ENCODE peak calls at places on chromosomes 1 and 21, in five cellular contexts. One of them, this sample, is unnamed.

GRCh38 chr1:91830242-91831131 is 55.5 kb downstream of the TGFBR3 start:
- DNase-seq in WTC11: no peak
- DNase-seq in GM10248: no peak
- DNase-seq in endothelial cell: no peak
- DNase-seq in AG10803: peak; percentile 95
- DNase-seq in this sample: no peak

GRCh38 chr1:197391303-197392226 is 123.5 kb downstream of the CRB1 start:
- DNase-seq in WTC11: no peak
- DNase-seq in GM10248: no peak
- DNase-seq in endothelial cell: no peak
- DNase-seq in AG10803: no peak
- DNase-seq in this sample: no peak

GRCh38 chr1:101166583-101167120 is 70.2 kb upstream of the S1PR1 start:
- DNase-seq in WTC11: no peak
- DNase-seq in GM10248: no peak
- DNase-seq in endothelial cell: no peak
- DNase-seq in AG10803: no peak
- DNase-seq in this sample: no peak

GRCh38 chr21:38797470-38797869 is 8.3 kb upstream of the ETS2 start:
- DNase-seq in WTC11: no peak
- DNase-seq in GM10248: no peak
- DNase-seq in endothelial cell: no peak
- DNase-seq in AG10803: no peak
- DNase-seq in this sample: no peak

GRCh38 chr1:83725735-83726360 is 273.1 kb downstream of the TTLL7 start:
- DNase-seq in WTC11: no peak
- DNase-seq in GM10248: no peak
- DNase-seq in endothelial cell: no peak
- DNase-seq in AG10803: no peak
- DNase-seq in this sample: no peak

GRCh38 chr1:29029652-29030051 is 94.1 kb downstream of the TMEM200B start:
- DNase-seq in WTC11: no peak
- DNase-seq in GM10248: no peak
- DNase-seq in endothelial cell: no peak
- DNase-seq in AG10803: no peak
- DNase-seq in this sample: no peak

GRCh38 chr1:230867903-230868735 is at the start of gene C1orf198:
- DNase-seq in WTC11: peak; percentile 79
- DNase-seq in GM10248: peak; percentile 91
- DNase-seq in endothelial cell: peak; percentile 89
- DNase-seq in AG10803: no peak
- DNase-seq in this sample: peak; percentile 62

GRCh38 chr1:206729507-206729906 is 41.1 kb upstream of the IL19 start:
- DNase-seq in WTC11: no peak
- DNase-seq in GM10248: no peak
- DNase-seq in endothelial cell: no peak
- DNase-seq in AG10803: no peak
- DNase-seq in this sample: no peak

GRCh38 chr1:117572546-117572945 is 33.3 kb upstream of the TENT5C start:
- DNase-seq in WTC11: no peak
- DNase-seq in GM10248: no peak
- DNase-seq in endothelial cell: no peak
- DNase-seq in AG10803: no peak
- DNase-seq in this sample: peak; percentile 36

GRCh38 chr21:29287383-29287782 is 11.3 kb upstream of the BACH1 start:
- DNase-seq in WTC11: no peak
- DNase-seq in GM10248: no peak
- DNase-seq in endothelial cell: no peak
- DNase-seq in AG10803: peak; percentile 53
- DNase-seq in this sample: no peak

GRCh38 chr1:198977909-198978308 is 339.1 kb downstream of the PTPRC start:
- DNase-seq in WTC11: no peak
- DNase-seq in GM10248: no peak
- DNase-seq in endothelial cell: no peak
- DNase-seq in AG10803: no peak
- DNase-seq in this sample: no peak

GRCh38 chr1:211017066-211017691 is 116.8 kb downstream of the KCNH1 start:
- DNase-seq in WTC11: no peak
- DNase-seq in GM10248: no peak
- DNase-seq in endothelial cell: no peak
- DNase-seq in AG10803: no peak
- DNase-seq in this sample: no peak

GRCh38 chr1:31006760-31007159 is 58.8 kb downstream of the PUM1 start:
- DNase-seq in WTC11: no peak
- DNase-seq in GM10248: no peak
- DNase-seq in endothelial cell: no peak
- DNase-seq in AG10803: no peak
- DNase-seq in this sample: no peak

GRCh38 chr21:44286086-44286715 is 525 bp downstream of the AIRE start:
- DNase-seq in WTC11: no peak
- DNase-seq in GM10248: no peak
- DNase-seq in endothelial cell: no peak
- DNase-seq in AG10803: no peak
- DNase-seq in this sample: no peak

GRCh38 chr1:109250454-109251276 is 1.3 kb downstream of the CELSR2 start:
- DNase-seq in WTC11: no peak
- DNase-seq in GM10248: no peak
- DNase-seq in endothelial cell: no peak
- DNase-seq in AG10803: no peak
- DNase-seq in this sample: no peak

GRCh38 chr1:154759196-154759595 is 110.9 kb downstream of the KCNN3 start:
- DNase-seq in WTC11: no peak
- DNase-seq in GM10248: no peak
- DNase-seq in endothelial cell: no peak
- DNase-seq in AG10803: no peak
- DNase-seq in this sample: peak; percentile 90

GRCh38 chr1:172402878-172403573 is 17.5 kb upstream of the C1orf105 start:
- DNase-seq in WTC11: no peak
- DNase-seq in GM10248: no peak
- DNase-seq in endothelial cell: no peak
- DNase-seq in AG10803: no peak
- DNase-seq in this sample: no peak

GRCh38 chr1:60427194-60427593 is 353.6 kb upstream of the C1orf87 start:
- DNase-seq in WTC11: no peak
- DNase-seq in GM10248: no peak
- DNase-seq in endothelial cell: no peak
- DNase-seq in AG10803: no peak
- DNase-seq in this sample: no peak

GRCh38 chr1:35532497-35533226 is 24.5 kb downstream of the KIAA0319L start:
- DNase-seq in WTC11: no peak
- DNase-seq in GM10248: no peak
- DNase-seq in endothelial cell: no peak
- DNase-seq in AG10803: peak; percentile 50
- DNase-seq in this sample: no peak

GRCh38 chr1:924619-925323 is 1.0 kb downstream of the SAMD11 start:
- DNase-seq in WTC11: peak; percentile 63
- DNase-seq in GM10248: no peak
- DNase-seq in endothelial cell: peak; percentile 41
- DNase-seq in AG10803: peak; percentile 56
- DNase-seq in this sample: no peak

GRCh38 chr1:59404725-59405124 is 107.8 kb downstream of the FGGY start:
- DNase-seq in WTC11: no peak
- DNase-seq in GM10248: no peak
- DNase-seq in endothelial cell: no peak
- DNase-seq in AG10803: peak; percentile 48
- DNase-seq in this sample: no peak

GRCh38 chr1:184616504-184616903 is 138.2 kb downstream of the EDEM3 start:
- DNase-seq in WTC11: no peak
- DNase-seq in GM10248: no peak
- DNase-seq in endothelial cell: no peak
- DNase-seq in AG10803: no peak
- DNase-seq in this sample: no peak

GRCh38 chr1:224769987-224770693 is 154.0 kb downstream of the CNIH3 start:
- DNase-seq in WTC11: no peak
- DNase-seq in GM10248: no peak
- DNase-seq in endothelial cell: no peak
- DNase-seq in AG10803: peak; percentile 64
- DNase-seq in this sample: no peak

GRCh38 chr1:26584022-26584485 is 54.5 kb downstream of the RPS6KA1 start:
- DNase-seq in WTC11: peak; percentile 66
- DNase-seq in GM10248: no peak
- DNase-seq in endothelial cell: no peak
- DNase-seq in AG10803: no peak
- DNase-seq in this sample: peak; percentile 73

GRCh38 chr1:58432813-58433668 is 113.5 kb downstream of the OMA1 start:
- DNase-seq in WTC11: peak; percentile 78
- DNase-seq in GM10248: peak; percentile 17
- DNase-seq in endothelial cell: peak; percentile 51
- DNase-seq in AG10803: peak; percentile 88
- DNase-seq in this sample: no peak

GRCh38 chr1:145979746-145980435 is 15.4 kb downstream of the POLR3GL start:
- DNase-seq in WTC11: no peak
- DNase-seq in GM10248: no peak
- DNase-seq in endothelial cell: no peak
- DNase-seq in AG10803: peak; percentile 17
- DNase-seq in this sample: no peak

GRCh38 chr21:25639167-25639921 is at the start of gene JAM2:
- DNase-seq in WTC11: peak; percentile 65
- DNase-seq in GM10248: peak; percentile 83
- DNase-seq in endothelial cell: peak; percentile 41
- DNase-seq in AG10803: peak; percentile 9
- DNase-seq in this sample: peak; percentile 64

GRCh38 chr1:162327144-162327790 is 49.4 kb downstream of the SPATA46 start:
- DNase-seq in WTC11: no peak
- DNase-seq in GM10248: no peak
- DNase-seq in endothelial cell: no peak
- DNase-seq in AG10803: peak; percentile 2
- DNase-seq in this sample: no peak

GRCh38 chr1:22870201-22870871 is 102.3 kb downstream of the LACTBL1 start:
- DNase-seq in WTC11: no peak
- DNase-seq in GM10248: no peak
- DNase-seq in endothelial cell: no peak
- DNase-seq in AG10803: no peak
- DNase-seq in this sample: no peak

GRCh38 chr21:39666026-39666425 is 53.3 kb downstream of the B3GALT5 start:
- DNase-seq in WTC11: no peak
- DNase-seq in GM10248: no peak
- DNase-seq in endothelial cell: no peak
- DNase-seq in AG10803: no peak
- DNase-seq in this sample: no peak

GRCh38 chr1:31657020-31657804 is 12.5 kb upstream of the PEF1 start:
- DNase-seq in WTC11: no peak
- DNase-seq in GM10248: no peak
- DNase-seq in endothelial cell: no peak
- DNase-seq in AG10803: no peak
- DNase-seq in this sample: no peak

GRCh38 chr1:92899780-92900179 is 61.5 kb downstream of the DIPK1A start:
- DNase-seq in WTC11: no peak
- DNase-seq in GM10248: no peak
- DNase-seq in endothelial cell: no peak
- DNase-seq in AG10803: no peak
- DNase-seq in this sample: no peak

GRCh38 chr21:38903578-38904193 is 98.0 kb downstream of the ETS2 start:
- DNase-seq in WTC11: no peak
- DNase-seq in GM10248: no peak
- DNase-seq in endothelial cell: no peak
- DNase-seq in AG10803: no peak
- DNase-seq in this sample: no peak

GRCh38 chr1:227753999-227754764 is 18.9 kb downstream of the SNAP47 start:
- DNase-seq in WTC11: no peak
- DNase-seq in GM10248: no peak
- DNase-seq in endothelial cell: no peak
- DNase-seq in AG10803: peak; percentile 74
- DNase-seq in this sample: no peak

DNA sequence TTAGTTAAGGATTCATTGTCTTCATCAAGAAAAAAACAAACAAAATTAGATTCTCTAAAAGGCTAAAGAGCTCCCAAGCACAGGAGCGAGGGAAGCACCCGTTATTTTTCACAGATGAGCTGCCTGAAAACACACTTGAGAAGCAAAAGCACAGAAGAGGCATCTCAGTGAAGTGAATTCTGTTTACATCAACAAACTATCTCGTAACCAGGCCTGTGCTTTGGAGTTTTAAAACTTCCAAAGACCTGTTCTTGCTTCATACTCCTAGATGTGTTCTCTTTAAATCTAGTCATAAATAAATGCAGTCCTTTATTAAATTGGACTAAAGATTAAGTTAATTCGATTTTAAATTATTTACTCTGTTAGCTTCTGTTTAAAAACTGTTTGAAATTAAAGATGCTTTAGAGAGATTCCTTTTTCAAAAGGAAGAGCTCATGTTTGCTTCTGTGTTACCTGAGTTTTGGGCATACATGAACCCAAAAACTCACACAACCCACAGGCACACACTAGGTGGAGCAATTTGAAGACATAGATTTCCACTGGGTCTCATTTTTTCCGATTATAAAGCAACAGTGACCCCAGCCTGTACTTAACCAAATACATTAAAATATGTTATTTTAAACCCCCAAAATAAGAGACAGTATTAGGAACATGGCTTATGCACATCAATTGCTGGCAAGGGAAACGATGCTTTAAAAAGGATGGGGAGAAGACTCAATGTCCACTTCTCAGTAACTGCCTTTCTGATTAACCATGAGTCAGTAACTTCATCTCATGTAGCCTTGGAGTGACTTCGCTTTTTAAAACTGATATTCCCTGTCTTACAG is 648.2 kb downstream of the SMYD3 start:
- DNase-seq in WTC11: no peak
- DNase-seq in GM10248: no peak
- DNase-seq in endothelial cell: no peak
- DNase-seq in AG10803: no peak
- DNase-seq in this sample: no peak
- TF ChIP-seq CTCF in WTC11: no peak
- TF ChIP-seq CTCF in GM10248: peak; percentile 3
- TF ChIP-seq CTCF in endothelial cell: no peak
- TF ChIP-seq CTCF in AG10803: peak; percentile 44
- TF ChIP-seq CTCF in this sample: no peak

GRCh38 chr1:115757866-115758265 is 10.6 kb downstream of the CASQ2 start:
- DNase-seq in WTC11: no peak
- DNase-seq in GM10248: no peak
- DNase-seq in endothelial cell: no peak
- DNase-seq in AG10803: peak; percentile 24
- DNase-seq in this sample: no peak
- TF ChIP-seq CTCF in WTC11: no peak
- TF ChIP-seq CTCF in GM10248: no peak
- TF ChIP-seq CTCF in endothelial cell: no peak
- TF ChIP-seq CTCF in AG10803: no peak
- TF ChIP-seq CTCF in this sample: no peak

GRCh38 chr1:203048086-203048485 is 21.8 kb downstream of the PPFIA4 start:
- DNase-seq in WTC11: no peak
- DNase-seq in GM10248: no peak
- DNase-seq in endothelial cell: no peak
- DNase-seq in AG10803: no peak
- DNase-seq in this sample: no peak
- TF ChIP-seq CTCF in WTC11: no peak
- TF ChIP-seq CTCF in GM10248: no peak
- TF ChIP-seq CTCF in endothelial cell: no peak
- TF ChIP-seq CTCF in AG10803: no peak
- TF ChIP-seq CTCF in this sample: no peak

DNA sequence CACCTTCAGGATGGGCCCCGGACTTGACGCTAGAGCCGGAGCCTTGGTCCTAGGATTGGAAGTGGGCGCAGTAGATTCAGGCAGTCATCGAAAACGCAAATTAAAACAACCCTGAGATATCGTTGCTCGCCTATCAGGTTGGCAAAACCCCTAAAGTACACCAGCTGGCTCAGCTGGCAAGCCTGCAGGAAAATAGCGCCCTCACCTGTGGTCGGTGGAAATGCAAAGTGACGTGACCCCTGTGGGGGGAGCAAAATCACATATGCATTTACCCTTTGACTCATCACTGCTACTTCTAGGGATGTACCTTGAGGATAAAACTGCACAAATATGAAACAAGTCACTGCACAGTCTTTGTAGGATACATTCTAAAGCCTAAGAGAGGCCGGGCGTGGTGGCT is 170.3 kb upstream of the TMEM51 start:
- DNase-seq in WTC11: peak; percentile 57
- DNase-seq in GM10248: no peak
- DNase-seq in endothelial cell: no peak
- DNase-seq in AG10803: no peak
- DNase-seq in this sample: no peak
- TF ChIP-seq CTCF in WTC11: no peak
- TF ChIP-seq CTCF in GM10248: no peak
- TF ChIP-seq CTCF in endothelial cell: peak; percentile 31
- TF ChIP-seq CTCF in AG10803: peak; percentile 5
- TF ChIP-seq CTCF in this sample: peak; percentile 6

This sample was measured in activated CD8-positive, alpha-beta T cell treated with anti-CD3 and anti-CD28 coated beads for 36 hours.